ENCODE peak calls at places on chromosomes 4 and X, in four cellular contexts. A, E, X and I are unnamed samples.

GRCh38 chr4:53362093-53362492 is 3.8 kb downstream of the SCFD2 start:
- DNase-seq in A (no peak), E (no peak), X (no peak), I (no peak)

GRCh38 chr4:139887378-139887801 is 221.8 kb downstream of the MGST2 start:
- DNase-seq in A (no peak), E (peak), X (no peak), I (peak)

GRCh38 chrX:150696836-150697235 is 3.6 kb downstream of the MTMR1 start:
- DNase-seq in A (no peak), E (no peak), X (peak), I (no peak)

GRCh38 chrX:39771089-39771488 is 326.7 kb downstream of the BCOR start:
- DNase-seq in A (no peak), E (no peak), X (no peak), I (no peak)

GRCh38 chr4:74293558-74293957 is 14.7 kb upstream of the EPGN start:
- DNase-seq in A (no peak), E (peak), X (no peak), I (peak)

GRCh38 chr4:25085621-25086020 is 54.9 kb upstream of the LGI2 start:
- DNase-seq in A (no peak), E (no peak), X (no peak), I (no peak)

GRCh38 chr4:120749445-120750151 is 172.9 kb downstream of the PRDM5 start:
- DNase-seq in A (no peak), E (no peak), X (peak), I (no peak)

GRCh38 chr4:77911091-77911490 is 48.5 kb downstream of the MRPL1 start:
- DNase-seq in A (no peak), E (no peak), X (no peak), I (peak)

GRCh38 chr4:30094866-30095265 is 625.3 kb upstream of the PCDH7 start:
- DNase-seq in A (no peak), E (peak), X (no peak), I (peak)

GRCh38 chrX:13074297-13075262 is 30.2 kb upstream of the FAM9C start:
- DNase-seq in A (no peak), E (no peak), X (peak), I (no peak)

GRCh38 chr4:124710253-124710849 is 2.2 kb downstream of the ANKRD50 start:
- DNase-seq in A (no peak), E (peak), X (no peak), I (peak)

GRCh38 chrX:121570072-121570841 is 522.8 kb downstream of the GLUD2 start:
- DNase-seq in A (no peak), E (peak), X (no peak), I (peak)

DNA sequence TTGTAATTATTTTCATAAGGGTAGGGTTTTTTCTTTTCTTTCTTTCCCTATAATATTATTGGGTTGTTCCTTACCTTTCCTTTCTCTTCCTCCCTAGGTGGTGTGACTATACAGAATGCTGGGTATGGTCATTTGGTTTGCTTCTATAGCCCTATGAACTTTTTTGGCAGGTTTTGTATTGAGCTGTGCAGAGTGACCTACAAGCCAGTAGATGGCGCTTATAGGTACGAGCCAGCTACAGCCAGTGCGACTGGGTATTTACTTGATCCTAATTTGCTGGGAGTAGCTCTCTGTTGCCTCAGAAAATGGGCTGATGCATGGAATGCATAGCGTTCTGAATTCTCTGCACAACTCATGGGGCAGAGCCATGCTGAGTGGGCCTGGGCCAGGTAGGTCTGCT is 423.3 kb downstream of the MAGEE1 start:
- DNase-seq in A (no peak), E (no peak), X (peak), I (no peak)
- TF ChIP-seq CTCF in A (peak), E (no peak), X (peak), I (no peak)

DNA sequence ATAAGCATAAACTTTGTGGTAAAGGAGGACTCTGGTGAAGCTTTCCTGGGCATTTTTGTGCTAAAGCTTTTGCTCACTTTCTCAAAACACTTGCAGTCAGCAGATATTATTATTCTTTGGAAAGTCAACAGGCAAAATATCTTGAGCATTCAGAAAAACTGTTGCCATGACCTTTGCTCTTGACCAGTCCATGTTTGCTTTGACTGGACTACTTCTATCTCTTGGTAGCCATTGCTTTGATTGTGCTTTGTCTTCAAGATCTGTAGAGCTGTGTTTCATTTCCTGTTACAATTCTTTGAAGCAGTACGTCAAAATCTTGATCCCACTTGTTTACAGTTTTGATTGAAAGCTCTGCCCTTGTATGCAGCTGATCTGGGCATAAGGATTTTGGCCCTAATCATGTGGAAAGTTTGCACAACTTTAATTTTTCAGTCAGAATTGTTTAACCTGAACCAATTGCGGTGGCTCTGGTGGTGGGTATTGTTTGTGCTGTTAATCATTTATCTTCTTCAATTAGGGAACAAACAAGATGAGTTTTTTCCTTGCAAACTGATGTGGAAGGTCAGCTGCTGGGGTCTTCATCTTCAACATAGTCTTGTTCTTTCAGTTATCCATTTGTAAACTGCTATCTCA is 121.5 kb upstream of the NUDT6 start:
- DNase-seq in A (no peak), E (no peak), X (no peak), I (no peak)
- H3K4me3 ChIP-seq in A (no peak), E (no peak), X (no peak), I (no peak)

DNA sequence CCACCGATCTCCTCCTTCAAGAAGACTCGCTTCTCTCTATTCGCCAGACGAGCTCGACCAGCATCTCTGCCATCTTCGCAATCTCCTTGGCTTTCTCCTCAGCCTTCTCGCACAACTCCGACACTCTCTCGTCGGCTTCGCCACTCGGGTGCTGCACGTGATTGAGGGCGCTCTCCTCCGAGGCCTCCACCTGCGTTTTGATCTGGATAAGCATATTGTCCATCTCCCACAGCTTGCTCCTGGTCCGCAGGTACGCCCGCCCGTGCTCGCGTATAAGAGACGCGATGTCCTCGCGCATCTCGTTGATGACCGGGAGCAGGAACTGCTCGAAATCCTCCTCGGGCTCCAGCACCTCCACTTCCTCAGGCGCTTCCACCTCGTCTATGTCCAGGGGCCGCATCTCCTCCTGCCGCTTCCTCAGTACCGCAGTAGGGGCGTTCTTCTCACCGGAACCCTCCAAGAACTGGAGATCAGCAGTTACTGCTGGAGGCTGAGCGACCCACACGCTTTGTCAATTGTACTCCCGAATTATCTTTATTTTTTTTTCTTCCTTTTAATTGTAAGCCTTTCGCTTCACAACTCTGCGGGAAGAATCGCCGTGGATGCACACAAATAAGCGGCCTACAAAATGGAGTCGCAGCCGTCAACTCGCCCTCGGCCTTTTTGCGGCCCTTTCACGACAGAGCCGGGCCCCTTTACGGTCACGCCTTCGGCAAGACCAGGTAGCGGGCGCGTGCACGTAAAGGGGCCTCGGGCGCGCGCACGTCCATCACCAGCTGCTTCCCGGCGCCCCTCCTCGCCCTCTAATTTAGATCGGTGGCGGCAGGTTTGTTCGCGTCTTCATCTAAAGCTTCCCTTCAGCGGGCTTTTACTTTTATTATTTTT is at the start of gene MRFAP1L1:
- DNase-seq in A (peak), E (peak), X (peak), I (peak)
- TF ChIP-seq CTCF in A (no peak), E (peak), X (peak), I (peak)

DNA sequence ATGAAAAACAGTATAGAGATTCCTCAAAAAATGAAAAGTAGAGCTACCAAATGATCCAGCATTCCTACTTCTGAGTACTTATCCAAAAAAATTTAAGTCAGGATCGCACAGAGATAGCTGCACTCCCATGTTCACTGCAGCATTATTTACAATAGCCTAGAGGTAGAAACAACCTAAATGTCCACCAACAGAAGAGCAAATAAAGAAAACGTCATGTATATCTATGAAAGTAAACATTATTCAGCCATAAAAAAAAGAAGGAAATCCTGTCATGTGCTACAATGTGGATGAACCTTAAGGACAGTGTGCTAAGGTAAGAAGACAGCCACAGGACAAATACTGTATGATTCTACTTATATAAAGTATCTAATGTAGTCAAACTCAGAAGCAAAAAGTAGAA is 12.4 kb downstream of the THOC2 start:
- DNase-seq in A (no peak), E (no peak), X (no peak), I (no peak)
- H3K4me3 ChIP-seq in A (no peak), E (no peak), X (no peak), I (no peak)